ENCODE peak calls at places on chromosomes 5 and 9, in ten cellular contexts. One of them, this sample, is unnamed.

GRCh38 chr9:135908334-135909204 is 1.2 kb upstream of the CAMSAP1 start:
- DNase-seq in GM23338: no peak
- DNase-seq in H54: no peak
- DNase-seq in fibroblast of the aortic adventitia: no peak
- DNase-seq in A549: no peak
- DNase-seq in hippocampal formation: no peak
- DNase-seq in CD8-positive, alpha-beta T cell: no peak
- DNase-seq in progenitor cell of endocrine pancreas: no peak
- DNase-seq in KG1: no peak
- DNase-seq in BE2C: no peak
- DNase-seq in this sample: no peak

GRCh38 chr9:97990259-97990658 is 7.1 kb downstream of the ANP32B start:
- DNase-seq in fibroblast of the aortic adventitia: peak; percentile 69
- DNase-seq in A549: peak; percentile 63
- DNase-seq in hippocampal formation: no peak
- DNase-seq in progenitor cell of endocrine pancreas: no peak
- DNase-seq in H54: peak; percentile 91
- DNase-seq in CD8-positive, alpha-beta T cell: no peak
- DNase-seq in KG1: no peak
- DNase-seq in BE2C: no peak
- DNase-seq in GM23338: peak; percentile 18
- DNase-seq in this sample: no peak

GRCh38 chr5:150159741-150160179 is 4.1 kb upstream of the PDGFRB start:
- DNase-seq in H54: no peak
- DNase-seq in BE2C: peak; percentile 77
- DNase-seq in hippocampal formation: no peak
- DNase-seq in CD8-positive, alpha-beta T cell: no peak
- DNase-seq in KG1: no peak
- DNase-seq in progenitor cell of endocrine pancreas: no peak
- DNase-seq in A549: no peak
- DNase-seq in fibroblast of the aortic adventitia: peak; percentile 62
- DNase-seq in GM23338: peak; percentile 34
- DNase-seq in this sample: no peak

GRCh38 chr9:16245756-16246440 is 624.6 kb downstream of the BNC2 start:
- DNase-seq in fibroblast of the aortic adventitia: peak; percentile 69
- DNase-seq in hippocampal formation: no peak
- DNase-seq in CD8-positive, alpha-beta T cell: no peak
- DNase-seq in progenitor cell of endocrine pancreas: no peak
- DNase-seq in H54: no peak
- DNase-seq in A549: no peak
- DNase-seq in GM23338: no peak
- DNase-seq in KG1: no peak
- DNase-seq in BE2C: no peak
- DNase-seq in this sample: no peak

GRCh38 chr9:76374702-76375543 is 19.3 kb downstream of the RFK start:
- DNase-seq in fibroblast of the aortic adventitia: peak; percentile 94
- DNase-seq in KG1: no peak
- DNase-seq in GM23338: peak; percentile 66
- DNase-seq in BE2C: no peak
- DNase-seq in H54: peak; percentile 75
- DNase-seq in CD8-positive, alpha-beta T cell: no peak
- DNase-seq in progenitor cell of endocrine pancreas: no peak
- DNase-seq in hippocampal formation: no peak
- DNase-seq in A549: peak; percentile 94
- DNase-seq in this sample: no peak

GRCh38 chr9:129258823-129259301 is 80.8 kb upstream of the IER5L start:
- DNase-seq in H54: no peak
- DNase-seq in BE2C: no peak
- DNase-seq in A549: no peak
- DNase-seq in hippocampal formation: no peak
- DNase-seq in KG1: no peak
- DNase-seq in progenitor cell of endocrine pancreas: no peak
- DNase-seq in CD8-positive, alpha-beta T cell: no peak
- DNase-seq in GM23338: no peak
- DNase-seq in fibroblast of the aortic adventitia: no peak
- DNase-seq in this sample: no peak

GRCh38 chr9:92770005-92770995 is 5.7 kb upstream of the BICD2 start:
- DNase-seq in BE2C: peak; percentile 58
- DNase-seq in progenitor cell of endocrine pancreas: no peak
- DNase-seq in KG1: peak; percentile 43
- DNase-seq in fibroblast of the aortic adventitia: no peak
- DNase-seq in A549: no peak
- DNase-seq in hippocampal formation: no peak
- DNase-seq in GM23338: peak; percentile 61
- DNase-seq in CD8-positive, alpha-beta T cell: no peak
- DNase-seq in H54: no peak
- DNase-seq in this sample: no peak

GRCh38 chr5:132479073-132479811 is 11.3 kb downstream of the IRF1 start:
- DNase-seq in A549: no peak
- DNase-seq in CD8-positive, alpha-beta T cell: no peak
- DNase-seq in BE2C: no peak
- DNase-seq in GM23338: no peak
- DNase-seq in KG1: no peak
- DNase-seq in progenitor cell of endocrine pancreas: no peak
- DNase-seq in H54: no peak
- DNase-seq in hippocampal formation: no peak
- DNase-seq in fibroblast of the aortic adventitia: no peak
- DNase-seq in this sample: no peak

GRCh38 chr9:88555581-88555980 is 20.6 kb downstream of the NXNL2 start:
- DNase-seq in H54: no peak
- DNase-seq in BE2C: no peak
- DNase-seq in KG1: no peak
- DNase-seq in hippocampal formation: no peak
- DNase-seq in CD8-positive, alpha-beta T cell: no peak
- DNase-seq in progenitor cell of endocrine pancreas: no peak
- DNase-seq in fibroblast of the aortic adventitia: no peak
- DNase-seq in GM23338: no peak
- DNase-seq in A549: no peak
- DNase-seq in this sample: no peak

GRCh38 chr9:26658476-26658875 is 234.1 kb downstream of the CAAP1 start:
- DNase-seq in H54: no peak
- DNase-seq in BE2C: no peak
- DNase-seq in hippocampal formation: no peak
- DNase-seq in progenitor cell of endocrine pancreas: no peak
- DNase-seq in fibroblast of the aortic adventitia: no peak
- DNase-seq in GM23338: no peak
- DNase-seq in CD8-positive, alpha-beta T cell: no peak
- DNase-seq in A549: no peak
- DNase-seq in KG1: no peak
- DNase-seq in this sample: no peak

GRCh38 chr5:41925555-41925946 is 470 bp downstream of the FBXO4 start:
- DNase-seq in hippocampal formation: no peak
- DNase-seq in fibroblast of the aortic adventitia: peak; percentile 41
- DNase-seq in H54: peak; percentile 22
- DNase-seq in BE2C: no peak
- DNase-seq in progenitor cell of endocrine pancreas: no peak
- DNase-seq in A549: peak; percentile 9
- DNase-seq in KG1: no peak
- DNase-seq in GM23338: no peak
- DNase-seq in CD8-positive, alpha-beta T cell: peak; percentile 10
- DNase-seq in this sample: no peak

GRCh38 chr5:115168829-115169391 is 798 bp downstream of the TRIM36 start:
- DNase-seq in fibroblast of the aortic adventitia: no peak
- DNase-seq in H54: peak; percentile 52
- DNase-seq in progenitor cell of endocrine pancreas: no peak
- DNase-seq in KG1: no peak
- DNase-seq in BE2C: peak; percentile 26
- DNase-seq in A549: no peak
- DNase-seq in hippocampal formation: peak; percentile 40
- DNase-seq in CD8-positive, alpha-beta T cell: no peak
- DNase-seq in GM23338: peak; percentile 66
- DNase-seq in this sample: peak; percentile 74

GRCh38 chr5:159965031-159965837 is 43.7 kb upstream of the TTC1 start:
- DNase-seq in H54: no peak
- DNase-seq in GM23338: peak; percentile 85
- DNase-seq in hippocampal formation: peak; percentile 1
- DNase-seq in KG1: no peak
- DNase-seq in CD8-positive, alpha-beta T cell: no peak
- DNase-seq in progenitor cell of endocrine pancreas: peak; percentile 39
- DNase-seq in fibroblast of the aortic adventitia: peak; percentile 61
- DNase-seq in BE2C: peak; percentile 70
- DNase-seq in A549: peak; percentile 36
- DNase-seq in this sample: peak; percentile 82

GRCh38 chr9:122374885-122375420 is 4.1 kb downstream of the PTGS1 start:
- DNase-seq in A549: no peak
- DNase-seq in progenitor cell of endocrine pancreas: no peak
- DNase-seq in GM23338: peak; percentile 52
- DNase-seq in CD8-positive, alpha-beta T cell: no peak
- DNase-seq in KG1: no peak
- DNase-seq in fibroblast of the aortic adventitia: peak; percentile 80
- DNase-seq in BE2C: peak; percentile 25
- DNase-seq in hippocampal formation: no peak
- DNase-seq in H54: no peak
- DNase-seq in this sample: peak; percentile 63

GRCh38 chr9:99490736-99491135 is 268.7 kb downstream of the SEC61B start:
- DNase-seq in KG1: no peak
- DNase-seq in BE2C: no peak
- DNase-seq in fibroblast of the aortic adventitia: peak; percentile 9
- DNase-seq in GM23338: no peak
- DNase-seq in hippocampal formation: no peak
- DNase-seq in A549: no peak
- DNase-seq in progenitor cell of endocrine pancreas: no peak
- DNase-seq in H54: no peak
- DNase-seq in CD8-positive, alpha-beta T cell: no peak
- DNase-seq in this sample: no peak

GRCh38 chr5:54793612-54794436 is 191.6 kb downstream of the ESM1 start:
- DNase-seq in hippocampal formation: no peak
- DNase-seq in A549: no peak
- DNase-seq in H54: no peak
- DNase-seq in GM23338: no peak
- DNase-seq in fibroblast of the aortic adventitia: peak; percentile 51
- DNase-seq in CD8-positive, alpha-beta T cell: no peak
- DNase-seq in KG1: no peak
- DNase-seq in progenitor cell of endocrine pancreas: no peak
- DNase-seq in BE2C: no peak
- DNase-seq in this sample: no peak

GRCh38 chr5:32753765-32754164 is 42.6 kb downstream of the NPR3 start:
- DNase-seq in GM23338: no peak
- DNase-seq in A549: no peak
- DNase-seq in hippocampal formation: no peak
- DNase-seq in BE2C: no peak
- DNase-seq in progenitor cell of endocrine pancreas: no peak
- DNase-seq in KG1: no peak
- DNase-seq in CD8-positive, alpha-beta T cell: no peak
- DNase-seq in fibroblast of the aortic adventitia: peak; percentile 37
- DNase-seq in H54: no peak
- DNase-seq in this sample: no peak

This sample was measured in ecto neural progenitor cell.